ENCODE peak calls at places on chromosomes 4 and X, in five cellular contexts. V is transverse colon, W is fibroblast of mammary gland, B is GM06990, D is right atrium auricular region. K is an unnamed sample.

GRCh38 chr4:169293343-169294176 is 22.8 kb upstream of the SH3RF1 start:
- DNase-seq in V (no peak), B (peak; percentile 44), W (no peak), D (no peak), K (no peak)

GRCh38 chrX:43456906-43457305 is 199.2 kb upstream of the MAOA start:
- DNase-seq in D (no peak), B (no peak), V (no peak), W (no peak), K (no peak)

GRCh38 chr4:103197765-103198110 is 405 bp downstream of the CENPE start:
- DNase-seq in D (no peak), W (peak; percentile 26), B (no peak), V (no peak), K (no peak)

GRCh38 chr4:133474511-133474910 is 325.4 kb downstream of the PCDH10 start:
- DNase-seq in D (no peak), B (no peak), V (no peak), W (no peak), K (no peak)

GRCh38 chrX:53055244-53055849 is 6.8 kb downstream of the GPR173 start:
- DNase-seq in V (no peak), W (no peak), D (no peak), B (no peak), K (no peak)

GRCh38 chr4:84498203-84499026 is 677 bp downstream of the NKX6-1 start:
- DNase-seq in V (no peak), B (no peak), W (peak; percentile 25), D (no peak), K (no peak)

GRCh38 chr4:78863254-78863869 is 75.9 kb downstream of the PAQR3 start:
- DNase-seq in V (no peak), D (no peak), W (no peak), B (peak; percentile 14), K (no peak)

GRCh38 chr4:181078236-181078635 is 1165.0 kb upstream of the TENM3 start:
- DNase-seq in B (no peak), W (peak; percentile 87), V (no peak), D (no peak), K (no peak)

GRCh38 chrX:150934453-150934852 is 36.0 kb upstream of the CD99L2 start:
- DNase-seq in B (no peak), D (no peak), W (peak; percentile 73), V (peak; percentile 16), K (no peak)

GRCh38 chrX:51336584-51336983 is 4.0 kb downstream of the NUDT10 start:
- DNase-seq in V (no peak), B (peak; percentile 3), D (no peak), W (peak; percentile 57), K (no peak)

GRCh38 chr4:39873823-39874222 is 103.9 kb downstream of the PDS5A start:
- DNase-seq in V (no peak), W (peak; percentile 9), B (no peak), D (no peak), K (no peak)

GRCh38 chrX:53089224-53089842 is 4.6 kb upstream of the KANTR start:
- DNase-seq in V (peak; percentile 65), D (no peak), B (no peak), W (peak; percentile 74), K (no peak)

GRCh38 chr4:83364312-83364711 is 29.7 kb upstream of the HPSE start:
- DNase-seq in W (no peak), D (no peak), V (no peak), B (no peak), K (no peak)

GRCh38 chr4:7973545-7973981 is 33.9 kb upstream of the AFAP1 start:
- DNase-seq in B (no peak), D (no peak), W (peak; percentile 54), V (no peak), K (no peak)

GRCh38 chr4:9765091-9765490 is 16.3 kb upstream of the DRD5 start:
- DNase-seq in D (no peak), V (peak; percentile 44), W (peak; percentile 2), B (peak; percentile 31), K (no peak)

GRCh38 chr4:107077192-107077591 is 41.1 kb upstream of the DKK2 start:
- DNase-seq in V (no peak), D (no peak), W (no peak), B (no peak), K (no peak)

GRCh38 chr4:7774301-7775019 is 165.2 kb downstream of the AFAP1 start:
- DNase-seq in B (no peak), W (no peak), D (no peak), V (no peak), K (no peak)

GRCh38 chr4:176534566-176534965 is 214.8 kb downstream of the SPCS3 start:
- DNase-seq in V (no peak), D (no peak), B (no peak), W (peak; percentile 93), K (no peak)

GRCh38 chr4:142044271-142044670 is 407.9 kb downstream of the IL15 start:
- DNase-seq in D (no peak), B (no peak), W (peak; percentile 51), V (no peak), K (no peak)

GRCh38 chr4:82097504-82097903 is 276.3 kb downstream of the HNRNPD start:
- DNase-seq in D (no peak), B (no peak), V (no peak), W (peak; percentile 15), K (no peak)

GRCh38 chr4:161254375-161254774 is 909.4 kb downstream of the FSTL5 start:
- DNase-seq in V (no peak), B (no peak), D (no peak), W (no peak), K (no peak)

GRCh38 chrX:20265221-20265725 is 1.4 kb downstream of the RPS6KA3 start:
- DNase-seq in W (peak; percentile 89), D (peak; percentile 78), V (peak; percentile 62), B (peak; percentile 70), K (peak; percentile 54)

GRCh38 chrX:76850851-76851250 is 423.3 kb downstream of the MAGEE1 start:
- DNase-seq in W (no peak), V (no peak), B (no peak), D (no peak), K (no peak)

GRCh38 chr4:87118826-87119225 is 101.6 kb downstream of the KLHL8 start:
- DNase-seq in B (no peak), W (peak; percentile 73), D (no peak), V (no peak), K (no peak)

GRCh38 chrX:67346225-67346624 is 197.6 kb upstream of the AR start:
- DNase-seq in W (no peak), D (no peak), V (no peak), B (no peak), K (no peak)

GRCh38 chrX:147364896-147365295 is 546.8 kb upstream of the FMR1 start:
- DNase-seq in B (no peak), V (no peak), D (no peak), W (no peak), K (no peak)

GRCh38 chr4:16642897-16643296 is 255.5 kb downstream of the LDB2 start:
- DNase-seq in B (no peak), D (no peak), W (peak; percentile 26), V (no peak), K (no peak)

GRCh38 chrX:153646620-153647373 is at the start of gene DUSP9:
- DNase-seq in V (no peak), D (no peak), B (no peak), W (peak; percentile 2), K (peak; percentile 20)

GRCh38 chrX:19549838-19550237 is 34.5 kb upstream of the MAP3K15 start:
- DNase-seq in B (no peak), V (no peak), D (no peak), W (no peak), K (no peak)

GRCh38 chr4:169716677-169717076 is 41.1 kb downstream of the HPF1 start:
- DNase-seq in W (peak; percentile 26), V (no peak), B (no peak), D (no peak), K (no peak)

GRCh38 chrX:10393241-10393640 is 227.1 kb downstream of the MID1 start:
- DNase-seq in D (no peak), W (no peak), B (no peak), V (no peak), K (no peak)

DNA sequence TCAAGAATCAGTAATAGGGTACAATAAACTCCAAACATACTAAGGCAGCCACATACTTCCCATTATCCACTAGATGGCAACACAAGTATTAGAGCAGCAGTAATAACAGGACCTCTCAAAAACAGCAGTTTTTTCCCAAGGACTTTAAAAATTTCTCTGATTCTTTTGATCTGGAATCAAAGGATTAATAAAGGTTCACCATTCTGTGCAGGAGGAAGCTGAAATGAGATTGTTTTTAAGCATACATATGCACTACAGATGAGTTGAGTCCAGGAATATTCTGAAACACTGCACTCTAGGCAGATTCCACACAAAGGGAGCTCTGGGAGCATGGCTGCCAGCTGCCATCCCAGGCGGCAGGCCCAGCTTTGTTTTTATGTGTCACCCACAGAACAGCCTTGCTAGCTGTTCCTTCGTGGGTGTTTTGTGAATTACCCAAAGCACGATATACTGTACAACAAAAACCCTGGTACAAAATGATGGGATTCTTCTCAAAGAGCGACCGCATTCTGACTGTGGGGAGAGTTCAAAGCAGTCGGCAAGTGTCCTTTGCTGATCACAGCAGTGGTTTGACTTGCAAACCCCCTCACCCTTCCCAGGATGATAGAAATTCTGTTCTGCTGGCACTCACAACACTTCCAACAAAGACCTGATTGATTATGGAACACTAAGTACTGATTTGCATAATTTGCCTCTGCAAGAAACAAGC is 61.0 kb downstream of the STX18 start:
- DNase-seq in W (peak; percentile 50), B (no peak), V (no peak), D (no peak), K (no peak)
- TF ChIP-seq CTCF in W (peak; percentile 71), B (peak; percentile 31), V (no peak), D (no peak), K (no peak)

GRCh38 chr4:64625438-64625837 is 216.2 kb upstream of the TECRL start:
- DNase-seq in D (no peak), B (no peak), V (no peak), W (no peak), K (no peak)
- TF ChIP-seq CTCF in D (no peak), B (no peak), V (no peak), W (no peak), K (no peak)

DNA sequence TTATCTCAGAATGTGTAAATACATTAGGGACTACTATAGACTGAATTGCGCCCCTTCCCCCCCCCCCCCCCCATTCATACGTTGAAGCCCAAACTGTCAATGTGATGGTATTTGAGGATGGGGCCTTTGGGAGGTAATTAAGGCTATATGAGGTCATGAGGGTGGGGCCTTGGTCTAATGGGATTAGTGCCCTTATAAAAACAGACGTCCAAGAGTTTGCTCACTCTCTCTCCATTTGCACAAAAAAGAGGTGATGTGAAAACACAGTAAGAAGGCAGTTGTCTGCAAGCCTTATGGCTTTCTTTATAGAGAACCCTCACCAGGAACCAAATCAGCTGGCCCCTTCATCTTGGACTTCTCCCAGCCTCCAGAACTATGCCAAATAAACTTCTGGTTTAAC is 15.3 kb downstream of the SPACA5 start:
- DNase-seq in W (no peak), V (no peak), B (no peak), D (no peak), K (no peak)
- TF ChIP-seq CTCF in W (no peak), V (no peak), B (no peak), D (no peak), K (no peak)

DNA sequence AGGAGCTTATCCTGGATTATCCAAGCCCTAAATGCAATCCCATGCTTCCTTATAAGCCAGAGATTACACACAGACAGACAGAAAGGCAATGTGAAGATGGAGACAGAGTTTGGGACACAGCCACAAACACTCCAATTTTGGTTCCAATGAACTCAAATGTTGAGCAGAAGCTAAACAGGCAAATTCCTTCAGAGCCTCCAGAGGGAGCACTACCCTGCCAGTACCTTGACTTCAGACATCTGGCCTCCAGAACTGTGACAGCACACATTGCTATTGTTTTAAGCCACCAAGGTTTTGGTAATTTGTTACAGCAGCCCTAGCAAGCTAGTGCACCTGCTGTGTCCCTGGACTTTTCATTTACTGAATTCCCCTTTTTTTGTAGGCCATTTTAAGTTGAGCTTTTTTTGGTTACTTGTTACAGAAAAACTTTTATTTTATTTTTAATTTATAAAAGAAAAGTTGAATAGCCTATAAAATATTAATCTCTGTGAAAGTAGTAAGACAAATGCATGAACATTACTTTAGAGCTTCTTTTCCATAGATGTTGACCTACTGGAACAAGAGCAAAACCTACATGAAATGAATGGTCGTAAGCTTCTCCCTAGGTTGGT is 33.4 kb upstream of the SRD5A3 start:
- DNase-seq in V (peak; percentile 33), W (peak; percentile 75), D (no peak), B (no peak), K (no peak)
- TF ChIP-seq CTCF in V (peak; percentile 53), W (peak; percentile 93), D (peak; percentile 50), B (peak; percentile 80), K (no peak)

K was measured in omental fat pad.